ENCODE peak calls at places on chromosomes 3 and 15, in four cellular contexts. T is stimulated activated CD4-positive, alpha-beta T cell treated with anti-CD3 and anti-CD28 coated beads, Interleukin-12 subunit alpha, Interleukin-12 subunit beta, amount 100 ng/mL, for 24 hours; I is KG1; Q is fibroblast of mammary gland. P is an unnamed sample.
A peak's percentile ranks its signal among the peaks of the same experiment; 100 is the strongest.

GRCh38 chr15:80526556-80527340 is 122.6 kb downstream of the ARNT2 start:
- DNase-seq in T (no peak), I (no peak), Q (peak; percentile 86), P (no peak)

GRCh38 chr3:21290557-21290956 is 460.5 kb downstream of the ZNF385D start:
- DNase-seq in T (no peak), I (no peak), Q (no peak), P (no peak)

GRCh38 chr3:112894258-112894657 is 47.6 kb upstream of the CD200R1L start:
- DNase-seq in T (no peak), I (no peak), Q (peak; percentile 19), P (no peak)

GRCh38 chr3:110814170-110815007 is 257.2 kb upstream of the NECTIN3 start:
- DNase-seq in T (peak; percentile 2), I (no peak), Q (peak; percentile 85), P (no peak)

GRCh38 chr3:162647321-162647720 is 1150.7 kb downstream of the OTOL1 start:
- DNase-seq in T (no peak), I (no peak), Q (no peak), P (no peak)

GRCh38 chr3:45596290-45596791 is 1.8 kb downstream of the LIMD1 start:
- DNase-seq in T (no peak), I (no peak), Q (no peak), P (no peak)

GRCh38 chr3:121661376-121661775 is 673 bp upstream of the HCLS1 start:
- DNase-seq in T (no peak), I (no peak), Q (no peak), P (no peak)

GRCh38 chr3:43286886-43287301 is 554 bp downstream of the SNRK start:
- DNase-seq in T (no peak), I (peak; percentile 18), Q (peak; percentile 25), P (no peak)

GRCh38 chr3:119794401-119794800 is 12.5 kb downstream of the NR1I2 start:
- DNase-seq in T (no peak), I (no peak), Q (no peak), P (peak; percentile 1)

GRCh38 chr3:47036145-47036544 is 56.7 kb downstream of the NBEAL2 start:
- DNase-seq in T (no peak), I (no peak), Q (no peak), P (no peak)

GRCh38 chr15:45589296-45589695 is 2.1 kb downstream of the BLOC1S6 start:
- DNase-seq in T (no peak), I (no peak), Q (no peak), P (no peak)

GRCh38 chr15:79394231-79394630 is 37.9 kb upstream of the MINAR1 start:
- DNase-seq in T (no peak), I (no peak), Q (peak; percentile 71), P (no peak)

GRCh38 chr3:12568747-12569146 is 11.9 kb downstream of the MKRN2 start:
- DNase-seq in T (no peak), I (no peak), Q (no peak), P (no peak)

GRCh38 chr3:183178833-183179549 is 16.5 kb upstream of the LAMP3 start:
- DNase-seq in T (peak; percentile 58), I (peak; percentile 43), Q (peak; percentile 50), P (no peak)

GRCh38 chr3:23723930-23724329 is 81.8 kb upstream of the UBE2E1 start:
- DNase-seq in T (no peak), I (no peak), Q (no peak), P (no peak)

P was measured in mucosa of gallbladder.